ENCODE peak calls at places on chromosomes 13 and 19, in ten cellular contexts. One of them, this sample, is unnamed.

GRCh38 chr19:18845961-18846360 is 14.2 kb downstream of the UPF1 start:
- DNase-seq in cardiac muscle cell: no peak
- DNase-seq in BE2C: no peak
- DNase-seq in progenitor cell of endocrine pancreas: no peak
- DNase-seq in tibial artery: no peak
- DNase-seq in nephron progenitor cell: no peak
- DNase-seq in pancreas: no peak
- DNase-seq in body of pancreas: no peak
- DNase-seq in mesothelial cell of epicardium: no peak
- DNase-seq in upper lobe of right lung: no peak
- DNase-seq in this sample: no peak

GRCh38 chr19:56667311-56667870 is 4.2 kb downstream of the ZNF835 start:
- DNase-seq in cardiac muscle cell: no peak
- DNase-seq in nephron progenitor cell: no peak
- DNase-seq in tibial artery: no peak
- DNase-seq in pancreas: no peak
- DNase-seq in body of pancreas: no peak
- DNase-seq in mesothelial cell of epicardium: no peak
- DNase-seq in upper lobe of right lung: peak; percentile 36
- DNase-seq in progenitor cell of endocrine pancreas: no peak
- DNase-seq in BE2C: no peak
- DNase-seq in this sample: no peak

GRCh38 chr19:18091217-18091608 is 4.5 kb upstream of the IL12RB1 start:
- DNase-seq in pancreas: no peak
- DNase-seq in nephron progenitor cell: no peak
- DNase-seq in tibial artery: peak; percentile 57
- DNase-seq in cardiac muscle cell: no peak
- DNase-seq in mesothelial cell of epicardium: no peak
- DNase-seq in progenitor cell of endocrine pancreas: no peak
- DNase-seq in body of pancreas: peak; percentile 33
- DNase-seq in upper lobe of right lung: peak; percentile 87
- DNase-seq in BE2C: no peak
- DNase-seq in this sample: no peak

GRCh38 chr13:27339299-27339698 is 68.7 kb downstream of the RASL11A start:
- DNase-seq in tibial artery: no peak
- DNase-seq in nephron progenitor cell: peak; percentile 30
- DNase-seq in BE2C: peak; percentile 60
- DNase-seq in upper lobe of right lung: no peak
- DNase-seq in progenitor cell of endocrine pancreas: no peak
- DNase-seq in body of pancreas: peak; percentile 34
- DNase-seq in mesothelial cell of epicardium: no peak
- DNase-seq in pancreas: no peak
- DNase-seq in cardiac muscle cell: peak; percentile 54
- DNase-seq in this sample: peak; percentile 64

GRCh38 chr13:80168089-80168850 is 172.7 kb downstream of the SPRY2 start:
- DNase-seq in nephron progenitor cell: no peak
- DNase-seq in body of pancreas: no peak
- DNase-seq in progenitor cell of endocrine pancreas: no peak
- DNase-seq in upper lobe of right lung: no peak
- DNase-seq in tibial artery: no peak
- DNase-seq in pancreas: no peak
- DNase-seq in BE2C: peak; percentile 20
- DNase-seq in cardiac muscle cell: peak; percentile 49
- DNase-seq in mesothelial cell of epicardium: no peak
- DNase-seq in this sample: no peak

GRCh38 chr19:17049711-17050280 is 23.2 kb upstream of the CPAMD8 start:
- DNase-seq in tibial artery: no peak
- DNase-seq in pancreas: no peak
- DNase-seq in body of pancreas: no peak
- DNase-seq in progenitor cell of endocrine pancreas: no peak
- DNase-seq in BE2C: no peak
- DNase-seq in mesothelial cell of epicardium: no peak
- DNase-seq in nephron progenitor cell: no peak
- DNase-seq in upper lobe of right lung: no peak
- DNase-seq in cardiac muscle cell: no peak
- DNase-seq in this sample: peak; percentile 58

GRCh38 chr13:86446311-86446710 is 647.1 kb upstream of the SLITRK6 start:
- DNase-seq in mesothelial cell of epicardium: no peak
- DNase-seq in body of pancreas: no peak
- DNase-seq in upper lobe of right lung: no peak
- DNase-seq in pancreas: no peak
- DNase-seq in cardiac muscle cell: no peak
- DNase-seq in progenitor cell of endocrine pancreas: no peak
- DNase-seq in BE2C: no peak
- DNase-seq in tibial artery: peak; percentile 26
- DNase-seq in nephron progenitor cell: peak; percentile 8
- DNase-seq in this sample: peak; percentile 78

GRCh38 chr13:60448907-60449510 is 52.0 kb downstream of the TDRD3 start:
- DNase-seq in cardiac muscle cell: peak; percentile 50
- DNase-seq in BE2C: peak; percentile 23
- DNase-seq in mesothelial cell of epicardium: no peak
- DNase-seq in tibial artery: no peak
- DNase-seq in nephron progenitor cell: peak; percentile 16
- DNase-seq in progenitor cell of endocrine pancreas: no peak
- DNase-seq in upper lobe of right lung: no peak
- DNase-seq in pancreas: no peak
- DNase-seq in body of pancreas: no peak
- DNase-seq in this sample: peak; percentile 59

GRCh38 chr19:2976609-2977000 is 759 bp upstream of the TLE6 start:
- DNase-seq in upper lobe of right lung: no peak
- DNase-seq in pancreas: no peak
- DNase-seq in BE2C: peak; percentile 73
- DNase-seq in nephron progenitor cell: no peak
- DNase-seq in cardiac muscle cell: peak; percentile 38
- DNase-seq in mesothelial cell of epicardium: no peak
- DNase-seq in progenitor cell of endocrine pancreas: no peak
- DNase-seq in body of pancreas: no peak
- DNase-seq in tibial artery: no peak
- DNase-seq in this sample: no peak

GRCh38 chr13:63124863-63125262 is 1709.2 kb upstream of the PCDH20 start:
- DNase-seq in cardiac muscle cell: peak; percentile 23
- DNase-seq in body of pancreas: no peak
- DNase-seq in progenitor cell of endocrine pancreas: no peak
- DNase-seq in tibial artery: no peak
- DNase-seq in upper lobe of right lung: no peak
- DNase-seq in pancreas: no peak
- DNase-seq in BE2C: no peak
- DNase-seq in nephron progenitor cell: no peak
- DNase-seq in mesothelial cell of epicardium: no peak
- DNase-seq in this sample: peak; percentile 36

GRCh38 chr19:4866595-4867424 is 657 bp downstream of the PLIN3 start:
- DNase-seq in progenitor cell of endocrine pancreas: no peak
- DNase-seq in body of pancreas: peak; percentile 60
- DNase-seq in upper lobe of right lung: peak; percentile 85
- DNase-seq in BE2C: no peak
- DNase-seq in nephron progenitor cell: peak; percentile 52
- DNase-seq in cardiac muscle cell: peak; percentile 57
- DNase-seq in pancreas: peak; percentile 78
- DNase-seq in mesothelial cell of epicardium: no peak
- DNase-seq in tibial artery: peak; percentile 72
- DNase-seq in this sample: peak; percentile 55

GRCh38 chr19:37997911-37998344 is 90.9 kb downstream of the SIPA1L3 start:
- DNase-seq in pancreas: no peak
- DNase-seq in nephron progenitor cell: no peak
- DNase-seq in progenitor cell of endocrine pancreas: no peak
- DNase-seq in body of pancreas: peak; percentile 29
- DNase-seq in BE2C: no peak
- DNase-seq in tibial artery: no peak
- DNase-seq in mesothelial cell of epicardium: no peak
- DNase-seq in upper lobe of right lung: no peak
- DNase-seq in cardiac muscle cell: no peak
- DNase-seq in this sample: peak; percentile 77

GRCh38 chr19:1482361-1483066 is 3.5 kb upstream of the C19orf25 start:
- DNase-seq in upper lobe of right lung: no peak
- DNase-seq in mesothelial cell of epicardium: no peak
- DNase-seq in nephron progenitor cell: no peak
- DNase-seq in progenitor cell of endocrine pancreas: no peak
- DNase-seq in tibial artery: no peak
- DNase-seq in body of pancreas: no peak
- DNase-seq in cardiac muscle cell: no peak
- DNase-seq in pancreas: no peak
- DNase-seq in BE2C: peak; percentile 27
- DNase-seq in this sample: no peak

GRCh38 chr19:34712606-34713261 is 21.3 kb upstream of the ZNF181 start:
- DNase-seq in body of pancreas: peak; percentile 67
- DNase-seq in pancreas: no peak
- DNase-seq in nephron progenitor cell: peak; percentile 28
- DNase-seq in mesothelial cell of epicardium: no peak
- DNase-seq in BE2C: peak; percentile 58
- DNase-seq in upper lobe of right lung: no peak
- DNase-seq in tibial artery: peak; percentile 36
- DNase-seq in cardiac muscle cell: peak; percentile 70
- DNase-seq in progenitor cell of endocrine pancreas: no peak
- DNase-seq in this sample: peak; percentile 86

GRCh38 chr19:3358919-3359849 is 7.2 kb upstream of the NFIC start:
- DNase-seq in mesothelial cell of epicardium: no peak
- DNase-seq in progenitor cell of endocrine pancreas: no peak
- DNase-seq in tibial artery: peak; percentile 63
- DNase-seq in upper lobe of right lung: peak; percentile 89
- DNase-seq in pancreas: peak; percentile 90
- DNase-seq in BE2C: peak; percentile 56
- DNase-seq in body of pancreas: peak; percentile 82
- DNase-seq in nephron progenitor cell: peak; percentile 52
- DNase-seq in cardiac muscle cell: peak; percentile 60
- DNase-seq in this sample: peak; percentile 52

DNA sequence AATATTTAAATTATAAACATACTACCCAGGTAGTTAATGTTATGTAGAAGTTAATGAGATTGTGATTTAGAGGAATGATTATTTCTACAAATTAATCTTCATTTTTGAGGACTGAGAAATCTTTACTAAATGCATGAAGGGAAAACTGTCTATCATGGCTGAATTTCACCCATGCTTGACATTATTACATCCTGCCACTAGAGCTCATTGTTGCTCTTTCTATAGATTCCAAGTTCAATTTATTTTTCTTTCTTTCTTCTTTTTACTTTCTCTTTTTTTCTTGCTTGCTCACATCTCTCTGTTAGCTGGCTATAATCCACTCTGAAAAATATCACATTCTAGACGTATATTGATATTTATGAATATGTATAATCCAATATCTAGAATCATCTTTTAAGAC is 505.0 kb upstream of the KLHL1 start:
- DNase-seq in progenitor cell of endocrine pancreas: no peak
- DNase-seq in mesothelial cell of epicardium: no peak
- DNase-seq in upper lobe of right lung: no peak
- DNase-seq in nephron progenitor cell: no peak
- DNase-seq in pancreas: no peak
- DNase-seq in body of pancreas: no peak
- DNase-seq in BE2C: no peak
- DNase-seq in tibial artery: no peak
- DNase-seq in cardiac muscle cell: peak; percentile 12
- DNase-seq in this sample: peak; percentile 8
- TF ChIP-seq CTCF in progenitor cell of endocrine pancreas: peak; percentile 62
- TF ChIP-seq CTCF in mesothelial cell of epicardium: peak; percentile 27
- TF ChIP-seq CTCF in upper lobe of right lung: no peak
- TF ChIP-seq CTCF in nephron progenitor cell: peak; percentile 44
- TF ChIP-seq CTCF in pancreas: no peak
- TF ChIP-seq CTCF in body of pancreas: no peak
- TF ChIP-seq CTCF in BE2C: peak; percentile 61
- TF ChIP-seq CTCF in tibial artery: no peak
- TF ChIP-seq CTCF in cardiac muscle cell: no peak
- TF ChIP-seq CTCF in this sample: peak; percentile 16

GRCh38 chr13:96141032-96141431 is 51.1 kb downstream of the HS6ST3 start:
- DNase-seq in cardiac muscle cell: peak; percentile 59
- DNase-seq in BE2C: no peak
- DNase-seq in pancreas: no peak
- DNase-seq in upper lobe of right lung: no peak
- DNase-seq in body of pancreas: no peak
- DNase-seq in progenitor cell of endocrine pancreas: no peak
- DNase-seq in tibial artery: no peak
- DNase-seq in nephron progenitor cell: no peak
- DNase-seq in mesothelial cell of epicardium: no peak
- DNase-seq in this sample: peak; percentile 52
- TF ChIP-seq CTCF in cardiac muscle cell: peak; percentile 13
- TF ChIP-seq CTCF in BE2C: peak; percentile 43
- TF ChIP-seq CTCF in pancreas: peak; percentile 8
- TF ChIP-seq CTCF in upper lobe of right lung: no peak
- TF ChIP-seq CTCF in body of pancreas: no peak
- TF ChIP-seq CTCF in progenitor cell of endocrine pancreas: peak; percentile 44
- TF ChIP-seq CTCF in tibial artery: no peak
- TF ChIP-seq CTCF in nephron progenitor cell: peak; percentile 20
- TF ChIP-seq CTCF in mesothelial cell of epicardium: no peak
- TF ChIP-seq CTCF in this sample: peak; percentile 43

DNA sequence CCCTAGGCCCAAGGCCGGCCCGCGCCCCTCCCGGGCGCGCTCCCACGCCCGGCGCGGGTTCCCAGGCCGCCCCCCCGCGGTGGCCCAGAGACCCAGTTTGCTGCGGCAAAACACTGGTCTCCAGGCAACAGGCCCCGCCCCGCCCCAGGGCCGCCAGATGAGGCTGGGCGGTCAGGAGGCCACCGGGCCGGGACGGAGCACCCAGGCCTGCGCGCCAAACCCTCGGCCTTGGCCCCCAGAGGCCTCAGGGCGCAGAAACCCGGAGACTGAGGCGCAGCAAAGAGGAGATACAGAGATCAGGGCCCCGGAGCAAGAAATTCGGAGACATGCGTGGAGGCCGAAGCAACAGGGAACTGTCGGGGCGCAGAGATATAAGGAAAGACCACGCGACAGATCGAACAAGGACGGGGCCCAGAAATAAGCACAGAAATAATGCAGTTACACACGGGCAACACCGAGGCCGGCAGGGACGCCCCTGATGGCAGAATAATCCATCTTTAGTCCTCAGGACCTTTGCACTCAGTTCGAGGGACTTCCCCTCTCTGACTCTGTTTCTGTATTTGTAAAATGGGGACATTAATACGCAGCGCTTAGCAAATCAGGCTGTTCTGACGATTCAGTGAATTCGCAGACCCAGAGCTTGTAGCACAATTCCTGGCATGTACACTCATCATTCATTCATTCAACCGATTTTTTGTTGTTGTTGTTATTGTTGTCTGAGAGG is 20.8 kb upstream of the ERCC1 start:
- DNase-seq in nephron progenitor cell: peak; percentile 99
- DNase-seq in upper lobe of right lung: peak; percentile 98
- DNase-seq in tibial artery: peak; percentile 94
- DNase-seq in progenitor cell of endocrine pancreas: peak; percentile 86
- DNase-seq in body of pancreas: peak; percentile 98
- DNase-seq in mesothelial cell of epicardium: peak; percentile 78
- DNase-seq in cardiac muscle cell: peak; percentile 95
- DNase-seq in BE2C: peak; percentile 95
- DNase-seq in pancreas: peak; percentile 95
- DNase-seq in this sample: peak; percentile 80
- TF ChIP-seq CTCF in nephron progenitor cell: no peak
- TF ChIP-seq CTCF in upper lobe of right lung: no peak
- TF ChIP-seq CTCF in tibial artery: no peak
- TF ChIP-seq CTCF in progenitor cell of endocrine pancreas: peak; percentile 25
- TF ChIP-seq CTCF in body of pancreas: no peak
- TF ChIP-seq CTCF in mesothelial cell of epicardium: no peak
- TF ChIP-seq CTCF in cardiac muscle cell: no peak
- TF ChIP-seq CTCF in BE2C: no peak
- TF ChIP-seq CTCF in pancreas: no peak
- TF ChIP-seq CTCF in this sample: no peak

DNA sequence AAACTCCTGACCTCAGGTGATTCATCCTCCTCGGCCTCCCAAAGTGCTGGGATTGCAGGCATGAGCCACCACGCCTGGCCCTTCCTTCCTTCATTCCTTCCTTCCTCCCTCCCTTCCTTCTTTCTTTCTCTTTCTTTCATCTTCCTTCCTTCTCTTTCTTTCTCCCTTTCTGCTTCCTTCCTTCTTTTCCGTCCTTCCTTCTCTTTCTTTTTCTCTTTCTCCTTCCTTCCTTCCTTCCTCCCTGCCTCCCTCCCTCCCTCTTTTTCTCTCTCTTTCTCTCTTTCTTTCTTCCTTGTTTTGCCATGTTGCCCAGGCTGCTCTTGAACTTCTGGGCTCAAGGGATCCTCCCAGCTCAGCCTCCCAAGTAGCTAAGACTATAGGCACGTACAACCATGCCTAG is 36.5 kb upstream of the MUC16 start:
- DNase-seq in body of pancreas: no peak
- DNase-seq in progenitor cell of endocrine pancreas: no peak
- DNase-seq in cardiac muscle cell: no peak
- DNase-seq in BE2C: no peak
- DNase-seq in pancreas: no peak
- DNase-seq in mesothelial cell of epicardium: no peak
- DNase-seq in nephron progenitor cell: no peak
- DNase-seq in upper lobe of right lung: no peak
- DNase-seq in tibial artery: no peak
- DNase-seq in this sample: no peak
- TF ChIP-seq CTCF in body of pancreas: no peak
- TF ChIP-seq CTCF in progenitor cell of endocrine pancreas: no peak
- TF ChIP-seq CTCF in cardiac muscle cell: no peak
- TF ChIP-seq CTCF in BE2C: no peak
- TF ChIP-seq CTCF in pancreas: no peak
- TF ChIP-seq CTCF in mesothelial cell of epicardium: no peak
- TF ChIP-seq CTCF in nephron progenitor cell: no peak
- TF ChIP-seq CTCF in upper lobe of right lung: no peak
- TF ChIP-seq CTCF in tibial artery: no peak
- TF ChIP-seq CTCF in this sample: no peak